ENCODE peak calls at places on chromosomes 5 and 9, in ten cellular contexts. L, T, A, Z, U, H, F, C, R and O are unnamed samples.

GRCh38 chr5:132086277-132086794 is 12.7 kb downstream of the CSF2 start:
- DNase-seq in C (no peak), R (peak; percentile 70), F (peak; percentile 91), Z (no peak), T (no peak), L (peak; percentile 67), U (no peak), H (peak; percentile 86), A (peak; percentile 93), O (no peak)

GRCh38 chr5:27403248-27403882 is 365.0 kb upstream of the CDH9 start:
- DNase-seq in Z (no peak), U (no peak), A (no peak), R (no peak), F (peak; percentile 46), H (peak; percentile 37), L (no peak), C (peak; percentile 4), T (no peak), O (no peak)

GRCh38 chr5:84779206-84779605 is 394.5 kb upstream of the EDIL3 start:
- DNase-seq in C (no peak), Z (no peak), F (no peak), U (no peak), T (no peak), H (peak; percentile 47), R (peak; percentile 20), A (no peak), L (no peak), O (no peak)

GRCh38 chr9:137429974-137430722 is 7.0 kb downstream of the NOXA1 start:
- DNase-seq in R (no peak), Z (no peak), A (no peak), H (no peak), F (peak; percentile 40), U (no peak), C (peak; percentile 60), L (no peak), T (no peak), O (peak; percentile 81)

GRCh38 chr9:110762783-110763182 is 94.2 kb downstream of the MUSK start:
- DNase-seq in Z (no peak), A (no peak), F (no peak), U (no peak), C (no peak), L (no peak), T (no peak), H (no peak), R (no peak), O (no peak)

GRCh38 chr5:15577132-15577531 is 77.2 kb downstream of the FBXL7 start:
- DNase-seq in Z (no peak), A (no peak), R (no peak), C (no peak), H (no peak), F (no peak), U (no peak), L (no peak), T (no peak), O (no peak)

GRCh38 chr5:172114875-172115422 is 73.1 kb downstream of the STK10 start:
- DNase-seq in C (peak; percentile 32), F (no peak), Z (no peak), T (peak; percentile 47), H (no peak), U (peak; percentile 59), L (peak; percentile 58), A (no peak), R (no peak), O (peak; percentile 88)

GRCh38 chr5:154813736-154814135 is 36.7 kb downstream of the FAXDC2 start:
- DNase-seq in T (peak; percentile 53), U (peak; percentile 41), R (no peak), H (no peak), C (no peak), L (no peak), Z (no peak), F (no peak), A (no peak), O (no peak)

GRCh38 chr9:93061791-93062299 is 3.3 kb downstream of the SUSD3 start:
- DNase-seq in R (no peak), A (no peak), U (peak; percentile 39), Z (no peak), F (no peak), L (no peak), T (no peak), C (peak; percentile 72), H (no peak), O (peak; percentile 69)

GRCh38 chr5:56851258-56851941 is 36.1 kb downstream of the MAP3K1 start:
- DNase-seq in H (peak; percentile 76), C (no peak), F (no peak), Z (no peak), L (no peak), U (no peak), A (no peak), T (no peak), R (peak; percentile 15), O (no peak)

GRCh38 chr5:352639-353598 is 31.4 kb downstream of the AHRR start:
- DNase-seq in U (no peak), T (no peak), F (no peak), C (peak; percentile 26), L (no peak), H (no peak), A (no peak), R (no peak), Z (peak; percentile 56), O (no peak)

GRCh38 chr5:2187156-2187555 is 304.4 kb upstream of the IRX4 start:
- DNase-seq in H (no peak), F (no peak), Z (no peak), U (no peak), C (no peak), R (no peak), T (no peak), A (no peak), L (no peak), O (no peak)

GRCh38 chr9:112271466-112272098 is 61.8 kb downstream of the PTBP3 start:
- DNase-seq in F (peak; percentile 83), Z (no peak), U (no peak), C (no peak), R (no peak), L (no peak), A (no peak), H (no peak), T (no peak), O (no peak)

GRCh38 chr5:172984244-172984953 is 828 bp downstream of the ATP6V0E1 start:
- DNase-seq in R (peak; percentile 86), F (peak; percentile 67), A (peak; percentile 84), H (peak; percentile 95), C (peak; percentile 93), Z (peak; percentile 88), T (peak; percentile 52), L (peak; percentile 93), U (peak; percentile 76), O (peak; percentile 82)

GRCh38 chr9:97128919-97129318 is 90.0 kb upstream of the CTSV start:
- DNase-seq in Z (no peak), T (no peak), C (no peak), A (no peak), H (no peak), L (no peak), U (no peak), R (no peak), F (no peak), O (no peak)

GRCh38 chr5:74063346-74063745 is 437.4 kb downstream of the ARHGEF28 start:
- DNase-seq in H (no peak), L (no peak), Z (no peak), A (no peak), C (no peak), T (no peak), R (no peak), U (no peak), F (no peak), O (no peak)

GRCh38 chr9:115213777-115214428 is 95.9 kb upstream of the TNC start:
- DNase-seq in A (peak; percentile 50), F (peak; percentile 43), U (no peak), C (no peak), H (peak; percentile 95), T (no peak), L (no peak), Z (no peak), R (peak; percentile 80), O (no peak)

DNA sequence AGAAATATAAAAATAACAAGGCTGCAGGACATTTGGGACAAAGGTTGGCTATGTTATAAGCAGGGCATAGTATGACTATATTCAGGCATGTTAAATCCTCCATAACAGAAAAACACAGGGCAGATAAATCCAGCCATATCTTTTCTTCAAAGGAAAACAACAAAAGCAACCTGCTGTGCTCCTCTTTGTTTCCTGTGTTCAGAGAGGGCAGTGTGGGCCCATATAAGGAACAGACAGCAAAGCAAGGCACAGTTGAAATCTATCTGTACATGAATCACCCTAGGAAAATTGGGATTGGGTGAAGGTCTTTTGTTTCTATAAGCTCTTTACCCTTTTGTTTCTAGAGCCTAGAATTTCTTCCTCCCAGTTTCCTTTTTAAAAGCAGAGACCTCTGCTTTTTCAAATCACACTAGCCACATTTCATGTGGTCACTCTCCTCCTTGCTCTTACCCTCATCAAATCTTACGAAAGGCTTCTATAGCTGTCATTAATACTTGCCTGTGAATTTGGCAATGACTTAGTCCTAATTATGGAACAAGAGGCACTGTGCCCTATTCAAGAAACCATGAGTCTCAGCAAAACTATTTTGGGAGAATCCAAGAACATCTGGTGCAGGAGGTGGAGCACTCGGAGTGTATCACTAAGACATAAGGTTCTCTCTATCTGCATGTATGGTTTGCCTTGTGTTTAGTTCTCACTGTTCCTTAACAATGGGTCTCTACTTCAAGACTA is 1.8 kb downstream of the GZMA start:
- DNase-seq in T (no peak), F (no peak), A (peak; percentile 12), R (no peak), Z (no peak), U (no peak), L (no peak), H (peak; percentile 25), C (peak; percentile 17), O (no peak)
- TF ChIP-seq CTCF in T (no peak), F (no peak), A (no peak), R (no peak), Z (no peak), U (peak; percentile 18), L (no peak), H (no peak), C (no peak), O (no peak)

GRCh38 chr5:142542906-142543305 is 143.0 kb downstream of the FGF1 start:
- DNase-seq in C (no peak), L (peak; percentile 28), U (no peak), T (no peak), R (no peak), H (no peak), A (peak; percentile 50), Z (no peak), F (no peak), O (no peak)
- TF ChIP-seq CTCF in C (no peak), L (peak; percentile 39), U (no peak), T (no peak), R (no peak), H (peak; percentile 9), A (peak; percentile 51), Z (no peak), F (no peak), O (no peak)

DNA sequence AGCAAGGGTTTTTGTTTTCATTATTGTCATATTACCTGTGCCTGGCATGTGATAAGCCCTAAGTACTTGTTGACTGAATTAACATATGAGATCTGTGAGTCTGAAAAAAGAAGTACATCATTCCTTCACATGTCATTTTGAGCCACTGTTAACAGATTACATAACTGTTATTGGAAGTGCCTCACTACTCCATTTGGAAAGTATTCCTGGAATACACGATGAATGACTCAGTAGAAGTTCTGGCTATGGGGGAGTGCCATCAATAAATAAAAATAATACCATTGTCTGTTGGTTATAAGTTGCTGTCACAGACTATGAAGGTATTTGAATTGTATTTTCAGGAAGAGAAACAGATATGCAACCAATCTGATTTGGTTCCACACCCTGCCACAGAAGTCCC is 12.9 kb downstream of the NIPSNAP3B start:
- DNase-seq in U (no peak), L (no peak), T (no peak), F (no peak), C (no peak), H (peak; percentile 13), A (peak; percentile 28), Z (no peak), R (no peak), O (no peak)
- TF ChIP-seq CTCF in U (no peak), L (no peak), T (no peak), F (no peak), C (no peak), H (no peak), A (no peak), Z (no peak), R (no peak), O (no peak)

GRCh38 chr9:133048595-133048994 is 13.2 kb upstream of the CEL start:
- DNase-seq in Z (no peak), H (peak; percentile 51), F (peak; percentile 30), A (peak; percentile 26), T (no peak), L (no peak), R (no peak), U (no peak), C (peak; percentile 46), O (peak; percentile 71)
- TF ChIP-seq CTCF in Z (no peak), H (peak; percentile 66), F (peak; percentile 43), A (peak; percentile 75), T (no peak), L (no peak), R (peak; percentile 33), U (peak; percentile 22), C (peak; percentile 51), O (peak; percentile 55)